ENCODE peak calls at places on chromosomes 4 and X, in ten cellular contexts. One of them, this sample, is unnamed. For H3K4me1 and H3K36me3, the result is how much of the 10 kb centered on the place peaks cover.

GRCh38 chr4:147103403-147103946 is 157.8 kb upstream of the TTC29 start:
- DNase-seq in A673: peak
- DNase-seq in psoas muscle: peak
- DNase-seq in GM23248: peak
- DNase-seq in CD4-positive, alpha-beta memory T cell: no peak
- DNase-seq in stomach: no peak
- DNase-seq in cardiac muscle cell: peak
- DNase-seq in H1: no peak
- DNase-seq in left ventricle myocardium inferior: no peak
- DNase-seq in pancreas: no peak
- DNase-seq in this sample: no peak

GRCh38 chr4:73603854-73604584 is 16.2 kb downstream of the RASSF6 start:
- DNase-seq in stomach: no peak
- DNase-seq in A673: no peak
- DNase-seq in H1: no peak
- DNase-seq in GM23248: no peak
- DNase-seq in CD4-positive, alpha-beta memory T cell: no peak
- DNase-seq in cardiac muscle cell: no peak
- DNase-seq in psoas muscle: no peak
- DNase-seq in pancreas: no peak
- DNase-seq in left ventricle myocardium inferior: no peak
- DNase-seq in this sample: no peak

GRCh38 chr4:81722229-81722900 is 250.7 kb upstream of the RASGEF1B start:
- DNase-seq in pancreas: no peak
- DNase-seq in A673: no peak
- DNase-seq in stomach: peak
- DNase-seq in H1: no peak
- DNase-seq in left ventricle myocardium inferior: no peak
- DNase-seq in psoas muscle: no peak
- DNase-seq in CD4-positive, alpha-beta memory T cell: no peak
- DNase-seq in cardiac muscle cell: peak
- DNase-seq in GM23248: no peak
- DNase-seq in this sample: no peak

GRCh38 chr4:6172927-6173200 is 27.5 kb downstream of the JAKMIP1 start:
- DNase-seq in pancreas: no peak
- DNase-seq in CD4-positive, alpha-beta memory T cell: no peak
- DNase-seq in left ventricle myocardium inferior: no peak
- DNase-seq in GM23248: no peak
- DNase-seq in A673: no peak
- DNase-seq in H1: no peak
- DNase-seq in cardiac muscle cell: no peak
- DNase-seq in stomach: no peak
- DNase-seq in psoas muscle: no peak
- DNase-seq in this sample: no peak

GRCh38 chr4:145842224-145842887 is 96.3 kb downstream of the ZNF827 start:
- DNase-seq in psoas muscle: no peak
- DNase-seq in CD4-positive, alpha-beta memory T cell: no peak
- DNase-seq in GM23248: no peak
- DNase-seq in pancreas: no peak
- DNase-seq in cardiac muscle cell: no peak
- DNase-seq in H1: no peak
- DNase-seq in stomach: no peak
- DNase-seq in A673: no peak
- DNase-seq in left ventricle myocardium inferior: no peak
- DNase-seq in this sample: no peak

GRCh38 chr4:54091637-54092404 is 8.1 kb upstream of the GSX2 start:
- DNase-seq in pancreas: peak
- DNase-seq in cardiac muscle cell: peak
- DNase-seq in GM23248: peak
- DNase-seq in stomach: peak
- DNase-seq in A673: peak
- DNase-seq in CD4-positive, alpha-beta memory T cell: peak
- DNase-seq in psoas muscle: peak
- DNase-seq in H1: peak
- DNase-seq in left ventricle myocardium inferior: peak
- DNase-seq in this sample: peak

GRCh38 chr4:142351958-142352357 is 494.1 kb downstream of the INPP4B start:
- DNase-seq in cardiac muscle cell: no peak
- DNase-seq in GM23248: no peak
- DNase-seq in A673: no peak
- DNase-seq in left ventricle myocardium inferior: no peak
- DNase-seq in psoas muscle: no peak
- DNase-seq in stomach: no peak
- DNase-seq in H1: no peak
- DNase-seq in pancreas: no peak
- DNase-seq in CD4-positive, alpha-beta memory T cell: no peak
- DNase-seq in this sample: no peak

GRCh38 chrX:77694491-77694890 is 91.5 kb downstream of the ATRX start:
- DNase-seq in cardiac muscle cell: no peak
- DNase-seq in H1: no peak
- DNase-seq in A673: no peak
- DNase-seq in left ventricle myocardium inferior: no peak
- DNase-seq in CD4-positive, alpha-beta memory T cell: no peak
- DNase-seq in psoas muscle: no peak
- DNase-seq in GM23248: no peak
- DNase-seq in pancreas: no peak
- DNase-seq in stomach: no peak
- DNase-seq in this sample: no peak

GRCh38 chr4:165210566-165210965 is 3.2 kb downstream of the KLHL2 start:
- DNase-seq in pancreas: no peak
- DNase-seq in GM23248: no peak
- DNase-seq in CD4-positive, alpha-beta memory T cell: no peak
- DNase-seq in stomach: no peak
- DNase-seq in A673: no peak
- DNase-seq in psoas muscle: no peak
- DNase-seq in H1: no peak
- DNase-seq in left ventricle myocardium inferior: no peak
- DNase-seq in cardiac muscle cell: no peak
- DNase-seq in this sample: no peak

GRCh38 chr4:7785017-7785416 is 154.6 kb downstream of the AFAP1 start:
- DNase-seq in stomach: no peak
- DNase-seq in cardiac muscle cell: no peak
- DNase-seq in A673: peak
- DNase-seq in pancreas: no peak
- DNase-seq in psoas muscle: no peak
- DNase-seq in H1: no peak
- DNase-seq in GM23248: peak
- DNase-seq in CD4-positive, alpha-beta memory T cell: no peak
- DNase-seq in left ventricle myocardium inferior: no peak
- DNase-seq in this sample: no peak

DNA sequence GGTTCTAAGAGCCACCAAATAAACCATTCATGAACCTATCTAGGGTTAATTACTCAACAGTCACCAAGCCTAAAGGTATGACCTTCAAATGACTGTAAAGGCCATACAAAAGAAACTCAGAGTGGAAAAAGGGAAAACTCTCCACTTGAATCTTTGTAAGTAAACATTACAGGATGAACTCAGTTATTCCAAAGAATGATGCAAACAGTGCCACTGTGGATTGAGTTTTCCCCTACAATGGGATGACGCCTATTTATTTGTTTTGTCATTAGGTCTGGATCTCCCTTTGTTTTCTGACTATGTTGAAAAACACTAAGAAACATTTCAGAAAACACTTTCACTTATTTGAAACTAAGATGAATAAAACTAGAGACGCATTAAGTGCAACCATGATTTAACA is 12.7 kb downstream of the NUDT6 start:
- DNase-seq in H1: no peak
- DNase-seq in pancreas: no peak
- DNase-seq in left ventricle myocardium inferior: no peak
- DNase-seq in cardiac muscle cell: no peak
- DNase-seq in A673: no peak
- DNase-seq in GM23248: no peak
- DNase-seq in stomach: no peak
- DNase-seq in CD4-positive, alpha-beta memory T cell: no peak
- DNase-seq in psoas muscle: no peak
- DNase-seq in this sample: no peak
- H3K4me1 ChIP-seq in H1: under half
- H3K4me1 ChIP-seq in pancreas: under half
- H3K4me1 ChIP-seq in left ventricle myocardium inferior: under half
- H3K4me1 ChIP-seq in cardiac muscle cell: under half
- H3K4me1 ChIP-seq in A673: under half
- H3K4me1 ChIP-seq in GM23248: under half
- H3K4me1 ChIP-seq in stomach: under half
- H3K4me1 ChIP-seq in CD4-positive, alpha-beta memory T cell: under half
- H3K4me1 ChIP-seq in psoas muscle: under half
- H3K4me1 ChIP-seq in this sample: under half

GRCh38 chrX:41184312-41184711 is 99.1 kb downstream of the USP9X start:
- DNase-seq in H1: no peak
- DNase-seq in left ventricle myocardium inferior: no peak
- DNase-seq in cardiac muscle cell: peak
- DNase-seq in pancreas: no peak
- DNase-seq in psoas muscle: no peak
- DNase-seq in CD4-positive, alpha-beta memory T cell: no peak
- DNase-seq in stomach: no peak
- DNase-seq in GM23248: no peak
- DNase-seq in A673: no peak
- DNase-seq in this sample: no peak
- H3K36me3 ChIP-seq in H1: under half
- H3K36me3 ChIP-seq in left ventricle myocardium inferior: under half
- H3K36me3 ChIP-seq in cardiac muscle cell: under half
- H3K36me3 ChIP-seq in pancreas: under half
- H3K36me3 ChIP-seq in psoas muscle: under half
- H3K36me3 ChIP-seq in CD4-positive, alpha-beta memory T cell: under half
- H3K36me3 ChIP-seq in stomach: under half
- H3K36me3 ChIP-seq in GM23248: under half
- H3K36me3 ChIP-seq in A673: under half
- H3K36me3 ChIP-seq in this sample: under half

GRCh38 chr4:16783119-16783518 is 115.3 kb downstream of the LDB2 start:
- DNase-seq in pancreas: no peak
- DNase-seq in GM23248: no peak
- DNase-seq in stomach: no peak
- DNase-seq in cardiac muscle cell: no peak
- DNase-seq in CD4-positive, alpha-beta memory T cell: no peak
- DNase-seq in H1: no peak
- DNase-seq in A673: no peak
- DNase-seq in left ventricle myocardium inferior: no peak
- DNase-seq in psoas muscle: no peak
- DNase-seq in this sample: no peak
- H3K4me3 ChIP-seq in pancreas: no peak
- H3K4me3 ChIP-seq in GM23248: no peak
- H3K4me3 ChIP-seq in stomach: no peak
- H3K4me3 ChIP-seq in cardiac muscle cell: no peak
- H3K4me3 ChIP-seq in CD4-positive, alpha-beta memory T cell: no peak
- H3K4me3 ChIP-seq in H1: no peak
- H3K4me3 ChIP-seq in A673: no peak
- H3K4me3 ChIP-seq in left ventricle myocardium inferior: no peak
- H3K4me3 ChIP-seq in psoas muscle: no peak
- H3K4me3 ChIP-seq in this sample: no peak

GRCh38 chr4:123453006-123453685 is 56.6 kb downstream of the SPRY1 start:
- DNase-seq in H1: no peak
- DNase-seq in GM23248: peak
- DNase-seq in psoas muscle: no peak
- DNase-seq in cardiac muscle cell: no peak
- DNase-seq in CD4-positive, alpha-beta memory T cell: no peak
- DNase-seq in pancreas: no peak
- DNase-seq in left ventricle myocardium inferior: no peak
- DNase-seq in stomach: no peak
- DNase-seq in A673: no peak
- DNase-seq in this sample: no peak

GRCh38 chr4:123449780-123450179 is 53.2 kb downstream of the SPRY1 start:
- DNase-seq in pancreas: no peak
- DNase-seq in A673: peak
- DNase-seq in CD4-positive, alpha-beta memory T cell: no peak
- DNase-seq in psoas muscle: no peak
- DNase-seq in stomach: no peak
- DNase-seq in H1: no peak
- DNase-seq in cardiac muscle cell: no peak
- DNase-seq in GM23248: peak
- DNase-seq in left ventricle myocardium inferior: no peak
- DNase-seq in this sample: no peak

GRCh38 chr4:123450393-123450792 is 53.8 kb downstream of the SPRY1 start:
- DNase-seq in A673: no peak
- DNase-seq in H1: no peak
- DNase-seq in psoas muscle: no peak
- DNase-seq in CD4-positive, alpha-beta memory T cell: no peak
- DNase-seq in GM23248: no peak
- DNase-seq in stomach: no peak
- DNase-seq in left ventricle myocardium inferior: no peak
- DNase-seq in cardiac muscle cell: no peak
- DNase-seq in pancreas: no peak
- DNase-seq in this sample: no peak

GRCh38 chr4:123455360-123455759 is 58.8 kb downstream of the SPRY1 start:
- DNase-seq in GM23248: no peak
- DNase-seq in stomach: no peak
- DNase-seq in H1: no peak
- DNase-seq in A673: no peak
- DNase-seq in pancreas: no peak
- DNase-seq in cardiac muscle cell: no peak
- DNase-seq in left ventricle myocardium inferior: no peak
- DNase-seq in CD4-positive, alpha-beta memory T cell: no peak
- DNase-seq in psoas muscle: no peak
- DNase-seq in this sample: no peak

DNA sequence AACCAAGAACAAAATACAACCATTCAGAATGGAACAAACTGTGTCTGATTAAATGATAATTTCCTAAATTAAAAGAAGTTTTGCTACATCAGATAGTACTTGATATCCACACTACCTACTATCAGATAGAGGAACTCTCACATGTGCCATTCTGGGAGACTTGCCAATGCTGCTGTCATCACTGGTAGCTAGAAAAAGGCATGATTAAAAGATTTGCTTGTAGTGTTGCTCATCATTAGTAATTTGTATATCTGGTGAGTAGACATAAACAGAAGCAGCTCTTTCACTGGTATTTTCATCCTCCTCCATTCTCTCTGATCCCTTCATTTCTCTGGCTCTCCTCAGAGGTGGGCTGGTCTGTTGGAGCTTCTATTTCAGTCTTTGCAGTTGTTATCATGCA is 56.0 kb downstream of the SPRY1 start:
- DNase-seq in GM23248: peak
- DNase-seq in left ventricle myocardium inferior: no peak
- DNase-seq in cardiac muscle cell: no peak
- DNase-seq in pancreas: no peak
- DNase-seq in CD4-positive, alpha-beta memory T cell: no peak
- DNase-seq in A673: peak
- DNase-seq in H1: no peak
- DNase-seq in stomach: peak
- DNase-seq in psoas muscle: peak
- DNase-seq in this sample: no peak
- H3K4me1 ChIP-seq in GM23248: under half
- H3K4me1 ChIP-seq in left ventricle myocardium inferior: under half
- H3K4me1 ChIP-seq in cardiac muscle cell: under half
- H3K4me1 ChIP-seq in pancreas: under half
- H3K4me1 ChIP-seq in CD4-positive, alpha-beta memory T cell: under half
- H3K4me1 ChIP-seq in A673: under half
- H3K4me1 ChIP-seq in H1: under half
- H3K4me1 ChIP-seq in stomach: under half
- H3K4me1 ChIP-seq in psoas muscle: under half
- H3K4me1 ChIP-seq in this sample: under half

DNA sequence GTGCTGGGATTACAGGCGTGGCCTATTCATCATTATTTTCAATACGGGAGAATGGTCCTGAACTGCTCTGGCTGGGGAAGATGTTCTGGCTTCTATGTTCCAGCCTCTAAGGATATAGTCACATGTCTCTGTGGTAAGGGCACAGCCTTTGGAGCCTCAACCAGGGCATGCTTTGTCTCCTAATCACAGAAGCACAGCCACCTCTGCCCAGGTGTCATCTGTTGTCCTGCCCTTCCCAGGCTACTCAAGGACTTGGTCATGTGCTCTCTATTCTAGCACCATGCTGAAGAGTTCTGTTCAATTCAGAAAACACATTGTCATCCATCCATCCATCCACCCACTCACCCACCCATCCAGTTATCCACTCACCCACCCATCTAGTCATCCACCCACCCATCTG is 29.5 kb downstream of the ASMTL start:
- DNase-seq in A673: no peak
- DNase-seq in psoas muscle: no peak
- DNase-seq in GM23248: no peak
- DNase-seq in pancreas: no peak
- DNase-seq in left ventricle myocardium inferior: no peak
- DNase-seq in stomach: no peak
- DNase-seq in cardiac muscle cell: no peak
- DNase-seq in CD4-positive, alpha-beta memory T cell: no peak
- DNase-seq in H1: no peak
- DNase-seq in this sample: no peak
- H3K36me3 ChIP-seq in A673: under half
- H3K36me3 ChIP-seq in psoas muscle: under half
- H3K36me3 ChIP-seq in GM23248: under half
- H3K36me3 ChIP-seq in pancreas: under half
- H3K36me3 ChIP-seq in left ventricle myocardium inferior: half or more
- H3K36me3 ChIP-seq in stomach: under half
- H3K36me3 ChIP-seq in cardiac muscle cell: under half
- H3K36me3 ChIP-seq in CD4-positive, alpha-beta memory T cell: under half
- H3K36me3 ChIP-seq in H1: under half
- H3K36me3 ChIP-seq in this sample: under half